ENCODE peak calls at places on chromosomes 4 and X, in ten cellular contexts. O is H54, S is dorsolateral prefrontal cortex, Y is GM23338, V is HS-27A, X is GDM1, N is frontal cortex, W is ovary, L is NCI-H1092 treated with DMSO at 0.1 percent for 48 hours, R is SK-N-DZ. I is an unnamed sample.
A peak's percentile ranks its signal among the peaks of the same experiment; 100 is the strongest.

GRCh38 chr4:79454656-79455055 is 46.6 kb upstream of the GK2 start:
- DNase-seq in O (no peak), L (no peak), Y (no peak), V (no peak), N (no peak), X (no peak), S (no peak), R (no peak), W (no peak), I (no peak)

GRCh38 chr4:107564326-107564725 is 155.7 kb downstream of the PAPSS1 start:
- DNase-seq in L (no peak), V (no peak), X (no peak), W (no peak), Y (no peak), R (no peak), N (no peak), S (no peak), O (no peak), I (no peak)

GRCh38 chr4:179059396-179059795 is 1617.2 kb upstream of the AGA start:
- DNase-seq in X (no peak), Y (no peak), R (no peak), S (no peak), N (no peak), W (no peak), O (no peak), L (no peak), V (no peak), I (no peak)

GRCh38 chr4:82988323-82988832 is 22.2 kb downstream of the LIN54 start:
- DNase-seq in X (no peak), R (no peak), V (peak; percentile 12), S (no peak), Y (no peak), W (no peak), N (no peak), L (no peak), O (no peak), I (no peak)

GRCh38 chrX:10579753-10580060 is 40.7 kb downstream of the MID1 start:
- DNase-seq in L (no peak), Y (no peak), V (no peak), O (no peak), W (no peak), X (no peak), R (no peak), S (no peak), N (no peak), I (no peak)

GRCh38 chr4:26330186-26330787 is 9.5 kb downstream of the RBPJ start:
- DNase-seq in Y (peak; percentile 83), O (no peak), R (peak; percentile 61), N (no peak), L (peak; percentile 71), X (peak; percentile 25), V (no peak), S (no peak), W (no peak), I (no peak)

GRCh38 chr4:8281519-8282133 is 12.1 kb downstream of the HTRA3 start:
- DNase-seq in R (no peak), X (no peak), O (no peak), V (no peak), N (no peak), L (no peak), Y (no peak), W (peak; percentile 95), S (no peak), I (no peak)

GRCh38 chrX:151741606-151742005 is 7.1 kb downstream of the CNGA2 start:
- DNase-seq in O (no peak), R (no peak), S (no peak), W (no peak), Y (no peak), L (no peak), V (no peak), X (no peak), N (no peak), I (no peak)

GRCh38 chr4:116180056-116180690 is 905.2 kb downstream of the TRAM1L1 start:
- DNase-seq in S (no peak), N (no peak), X (no peak), L (peak; percentile 6), V (no peak), W (no peak), Y (peak; percentile 29), O (no peak), R (peak; percentile 50), I (no peak)

GRCh38 chr4:76930721-76931481 is 18.7 kb upstream of the SEPTIN11 start:
- DNase-seq in Y (no peak), O (no peak), X (no peak), L (no peak), N (no peak), S (no peak), V (no peak), W (no peak), R (no peak), I (no peak)

GRCh38 chrX:27451324-27451723 is 11.8 kb downstream of the PPP4R3C start:
- DNase-seq in R (no peak), N (no peak), X (no peak), S (no peak), L (no peak), Y (no peak), O (no peak), W (no peak), V (no peak), I (no peak)

GRCh38 chrX:38045697-38046096 is 39.3 kb downstream of the SYTL5 start:
- DNase-seq in Y (no peak), V (no peak), O (no peak), N (no peak), L (no peak), S (no peak), X (no peak), W (no peak), R (no peak), I (no peak)

GRCh38 chr4:153927546-153927945 is 138.7 kb upstream of the SFRP2 start:
- DNase-seq in O (no peak), W (no peak), R (no peak), N (no peak), X (no peak), V (no peak), Y (no peak), L (no peak), S (no peak), I (no peak)

GRCh38 chr4:34791224-34791623 is 1453.1 kb downstream of the ARAP2 start:
- DNase-seq in L (no peak), S (no peak), O (no peak), W (no peak), Y (no peak), V (no peak), N (no peak), R (no peak), X (no peak), I (no peak)

GRCh38 chrX:111868726-111869638 is 7.0 kb upstream of the TRPC5OS start:
- DNase-seq in W (no peak), R (no peak), X (no peak), Y (no peak), O (no peak), V (no peak), L (no peak), N (no peak), S (no peak), I (no peak)

GRCh38 chr4:26861434-26862186 is 969 bp downstream of the STIM2 start:
- DNase-seq in S (peak; percentile 76), Y (peak; percentile 79), R (peak; percentile 74), V (no peak), X (peak; percentile 42), L (peak; percentile 78), N (no peak), W (peak; percentile 72), O (peak; percentile 16), I (no peak)

GRCh38 chrX:106510713-106511411 is 100.9 kb upstream of the RADX start:
- DNase-seq in O (no peak), X (no peak), L (no peak), Y (no peak), N (no peak), S (no peak), V (no peak), R (no peak), W (no peak), I (no peak)

GRCh38 chrX:56812515-56813105 is 83.6 kb downstream of the NBDY start:
- DNase-seq in L (no peak), S (no peak), W (no peak), O (no peak), R (no peak), Y (no peak), X (no peak), N (no peak), V (no peak), I (no peak)

GRCh38 chrX:11629593-11630211 is 36.0 kb downstream of the ARHGAP6 start:
- DNase-seq in R (no peak), N (no peak), W (peak; percentile 36), V (no peak), S (no peak), Y (peak; percentile 27), O (no peak), L (no peak), X (no peak), I (no peak)

GRCh38 chr4:47031011-47031678 is at the start of gene GABRB1:
- DNase-seq in W (peak; percentile 57), N (peak; percentile 22), L (no peak), Y (peak; percentile 76), X (no peak), S (peak; percentile 80), R (peak; percentile 32), V (no peak), O (peak; percentile 9), I (peak; percentile 77)

GRCh38 chr4:151407466-151408379 is 1.3 kb upstream of the FHIP1A start:
- DNase-seq in L (no peak), W (peak; percentile 50), S (no peak), N (peak; percentile 38), Y (peak; percentile 70), R (no peak), V (no peak), O (no peak), X (peak; percentile 4), I (peak; percentile 65)

GRCh38 chr4:11529625-11530201 is 101.0 kb upstream of the HS3ST1 start:
- DNase-seq in R (no peak), N (no peak), S (no peak), V (no peak), X (no peak), L (no peak), O (no peak), W (no peak), Y (no peak), I (no peak)

GRCh38 chr4:76589872-76590846 is 155.1 kb downstream of the SHROOM3 start:
- DNase-seq in X (no peak), N (no peak), V (peak; percentile 45), Y (peak; percentile 98), S (no peak), W (peak; percentile 58), L (no peak), R (no peak), O (peak; percentile 53), I (peak; percentile 63)

GRCh38 chr4:91837608-91838029 is 466.1 kb upstream of the GRID2 start:
- DNase-seq in X (no peak), R (no peak), Y (no peak), L (no peak), W (no peak), O (no peak), N (no peak), V (peak; percentile 52), S (no peak), I (no peak)